ENCODE peak calls at places on chromosomes 13 and 19, in four cellular contexts. One of them, this sample, is unnamed.

GRCh38 chr19:56946164-56946563 is 105.6 kb upstream of the PEG3 start:
- DNase-seq in IMR-90: no peak
- DNase-seq in cardiac muscle cell: no peak
- DNase-seq in lung: no peak
- DNase-seq in this sample: no peak

GRCh38 chr19:16585808-16586476 is 13.7 kb upstream of the SLC35E1 start:
- DNase-seq in cardiac muscle cell: no peak
- DNase-seq in IMR-90: peak; percentile 19
- DNase-seq in lung: no peak
- DNase-seq in this sample: no peak

GRCh38 chr13:108777421-108778420 is 148.3 kb downstream of the MYO16 start:
- DNase-seq in lung: no peak
- DNase-seq in IMR-90: peak; percentile 81
- DNase-seq in cardiac muscle cell: no peak
- DNase-seq in this sample: peak; percentile 51

GRCh38 chr19:35153701-35154534 is 617 bp upstream of the FXYD5 start:
- DNase-seq in cardiac muscle cell: peak; percentile 55
- DNase-seq in IMR-90: no peak
- DNase-seq in lung: no peak
- DNase-seq in this sample: peak; percentile 71

GRCh38 chr13:20462921-20463320 is 62.7 kb downstream of the CRYL1 start:
- DNase-seq in cardiac muscle cell: no peak
- DNase-seq in IMR-90: no peak
- DNase-seq in lung: no peak
- DNase-seq in this sample: no peak

GRCh38 chr19:17385878-17386611 is 8.0 kb downstream of the CCDC194 start:
- DNase-seq in IMR-90: peak; percentile 30
- DNase-seq in lung: peak; percentile 54
- DNase-seq in cardiac muscle cell: peak; percentile 68
- DNase-seq in this sample: peak; percentile 89

GRCh38 chr19:44846455-44847143 is 502 bp downstream of the NECTIN2 start:
- DNase-seq in lung: no peak
- DNase-seq in cardiac muscle cell: peak; percentile 76
- DNase-seq in IMR-90: no peak
- DNase-seq in this sample: peak; percentile 91

GRCh38 chr19:57233207-57233606 is 2.4 kb downstream of the AURKC start:
- DNase-seq in IMR-90: no peak
- DNase-seq in cardiac muscle cell: no peak
- DNase-seq in lung: no peak
- DNase-seq in this sample: no peak

GRCh38 chr13:105598551-105598950 is 936.9 kb downstream of the EFNB2 start:
- DNase-seq in lung: no peak
- DNase-seq in cardiac muscle cell: no peak
- DNase-seq in IMR-90: peak; percentile 52
- DNase-seq in this sample: no peak

GRCh38 chr13:31069808-31070544 is 91.7 kb downstream of the HSPH1 start:
- DNase-seq in cardiac muscle cell: no peak
- DNase-seq in lung: no peak
- DNase-seq in IMR-90: no peak
- DNase-seq in this sample: no peak

GRCh38 chr19:36488816-36489138 is 584 bp downstream of the ZNF566 start:
- DNase-seq in IMR-90: no peak
- DNase-seq in cardiac muscle cell: peak; percentile 14
- DNase-seq in lung: no peak
- DNase-seq in this sample: no peak

GRCh38 chr13:113349050-113349449 is 14.9 kb downstream of the GRTP1 start:
- DNase-seq in IMR-90: no peak
- DNase-seq in lung: no peak
- DNase-seq in cardiac muscle cell: no peak
- DNase-seq in this sample: no peak

GRCh38 chr19:48341006-48341405 is 15.7 kb downstream of the EMP3 start:
- DNase-seq in IMR-90: peak; percentile 61
- DNase-seq in lung: no peak
- DNase-seq in cardiac muscle cell: no peak
- DNase-seq in this sample: no peak

GRCh38 chr13:90375851-90376250 is 971.6 kb upstream of the MIR17HG start:
- DNase-seq in cardiac muscle cell: no peak
- DNase-seq in IMR-90: no peak
- DNase-seq in lung: no peak
- DNase-seq in this sample: no peak

GRCh38 chr19:44869728-44870470 is 21.2 kb upstream of the TOMM40 start:
- DNase-seq in lung: no peak
- DNase-seq in cardiac muscle cell: no peak
- DNase-seq in IMR-90: peak; percentile 84
- DNase-seq in this sample: no peak

GRCh38 chr13:74243637-74244526 is 109.7 kb upstream of the KLF12 start:
- DNase-seq in lung: no peak
- DNase-seq in IMR-90: peak; percentile 76
- DNase-seq in cardiac muscle cell: no peak
- DNase-seq in this sample: no peak

GRCh38 chr13:107170270-107170931 is 602.5 kb upstream of the ARGLU1 start:
- DNase-seq in lung: no peak
- DNase-seq in cardiac muscle cell: no peak
- DNase-seq in IMR-90: no peak
- DNase-seq in this sample: no peak

GRCh38 chr13:107753286-107753685 is 462.1 kb downstream of the LIG4 start:
- DNase-seq in lung: no peak
- DNase-seq in IMR-90: no peak
- DNase-seq in cardiac muscle cell: no peak
- DNase-seq in this sample: no peak

GRCh38 chr13:42011601-42012401 is 36.6 kb upstream of the DGKH start:
- DNase-seq in cardiac muscle cell: no peak
- DNase-seq in lung: no peak
- DNase-seq in IMR-90: no peak
- DNase-seq in this sample: peak; percentile 49

GRCh38 chr19:4908311-4908710 is 990 bp upstream of the UHRF1 start:
- DNase-seq in lung: no peak
- DNase-seq in IMR-90: no peak
- DNase-seq in cardiac muscle cell: no peak
- DNase-seq in this sample: peak; percentile 38

GRCh38 chr13:44694842-44695241 is 118.7 kb upstream of the TSC22D1 start:
- DNase-seq in cardiac muscle cell: no peak
- DNase-seq in IMR-90: no peak
- DNase-seq in lung: no peak
- DNase-seq in this sample: no peak

GRCh38 chr19:18895038-18895827 is 725 bp downstream of the CERS1 start:
- DNase-seq in lung: no peak
- DNase-seq in cardiac muscle cell: peak; percentile 91
- DNase-seq in IMR-90: no peak
- DNase-seq in this sample: peak; percentile 82

GRCh38 chr19:39400997-39401548 is 5.6 kb upstream of the ZFP36 start:
- DNase-seq in lung: no peak
- DNase-seq in cardiac muscle cell: no peak
- DNase-seq in IMR-90: no peak
- DNase-seq in this sample: no peak

GRCh38 chr19:39401549-39402416 is 4.9 kb upstream of the ZFP36 start:
- DNase-seq in lung: peak; percentile 27
- DNase-seq in cardiac muscle cell: no peak
- DNase-seq in IMR-90: peak; percentile 89
- DNase-seq in this sample: no peak

GRCh38 chr19:39397360-39398296 is 6.5 kb downstream of the MED29 start:
- DNase-seq in lung: peak; percentile 90
- DNase-seq in cardiac muscle cell: peak; percentile 86
- DNase-seq in IMR-90: peak; percentile 76
- DNase-seq in this sample: peak; percentile 90

GRCh38 chr19:39398297-39398864 is 7.2 kb downstream of the MED29 start:
- DNase-seq in IMR-90: peak; percentile 84
- DNase-seq in lung: peak; percentile 81
- DNase-seq in cardiac muscle cell: no peak
- DNase-seq in this sample: no peak

GRCh38 chr19:39399684-39400465 is 6.8 kb upstream of the ZFP36 start:
- DNase-seq in IMR-90: no peak
- DNase-seq in cardiac muscle cell: no peak
- DNase-seq in lung: no peak
- DNase-seq in this sample: no peak
- H3K27ac ChIP-seq in IMR-90: no peak overlapping the region
- H3K27ac ChIP-seq in cardiac muscle cell: no peak overlapping the region
- H3K27ac ChIP-seq in lung: peak overlapping the region; percentile 57
- H3K27ac ChIP-seq in this sample: no peak overlapping the region

DNA sequence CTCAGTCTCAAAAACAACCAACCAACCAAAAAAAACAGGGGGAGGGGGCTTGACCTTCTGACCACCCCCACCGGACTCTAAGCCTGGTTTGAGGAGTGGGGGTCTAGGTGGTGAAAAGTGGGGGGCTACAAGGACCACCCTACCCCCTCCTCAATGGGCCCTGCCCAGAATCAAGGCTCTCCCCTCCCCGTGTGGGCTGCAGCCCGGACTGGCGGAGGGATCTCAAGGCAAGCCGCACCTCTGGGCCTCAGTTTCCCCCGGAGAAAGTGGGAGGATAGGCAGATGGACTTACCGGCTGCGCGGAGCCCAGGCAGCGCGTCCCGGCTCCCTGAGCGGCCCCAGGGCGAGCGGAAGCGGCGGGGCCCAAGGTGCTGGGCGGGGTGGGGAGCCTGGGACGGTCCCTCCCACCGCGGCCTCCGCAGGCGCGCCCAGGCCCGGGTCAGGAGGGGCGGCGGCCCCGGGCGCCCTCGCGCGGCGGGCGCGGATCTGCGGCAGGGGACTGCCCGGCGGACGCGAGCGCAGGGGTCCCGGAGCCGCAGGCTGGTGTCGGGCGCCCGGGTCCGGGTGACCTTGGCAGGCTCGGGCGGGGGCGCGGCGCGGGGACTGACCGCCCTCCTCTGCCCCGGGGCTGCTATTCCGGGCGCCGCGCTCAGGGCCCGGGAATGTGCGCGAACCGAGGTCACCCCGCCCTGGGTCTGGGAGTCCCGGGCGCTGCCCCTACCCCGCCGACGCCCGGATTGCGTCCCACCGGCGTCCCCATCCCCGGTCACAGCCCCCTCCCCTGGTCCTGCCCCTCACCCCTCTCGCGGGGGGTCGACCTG is at the start of gene ADAMTSL5:
- DNase-seq in cardiac muscle cell: peak; percentile 67
- DNase-seq in IMR-90: peak; percentile 28
- DNase-seq in lung: no peak
- DNase-seq in this sample: peak; percentile 58
- TF ChIP-seq CTCF in cardiac muscle cell: no peak
- TF ChIP-seq CTCF in IMR-90: peak; percentile 39
- TF ChIP-seq CTCF in lung: no peak
- TF ChIP-seq CTCF in this sample: no peak

GRCh38 chr13:48493076-48493765 is 39.7 kb downstream of the RCBTB2 start:
- DNase-seq in lung: no peak
- DNase-seq in IMR-90: no peak
- DNase-seq in cardiac muscle cell: no peak
- DNase-seq in this sample: no peak

GRCh38 chr13:48491423-48492122 is 41.3 kb downstream of the RCBTB2 start:
- DNase-seq in lung: no peak
- DNase-seq in cardiac muscle cell: no peak
- DNase-seq in IMR-90: peak; percentile 22
- DNase-seq in this sample: no peak

GRCh38 chr13:48492123-48493075 is 40.5 kb downstream of the RCBTB2 start:
- DNase-seq in IMR-90: peak; percentile 18
- DNase-seq in lung: peak; percentile 57
- DNase-seq in cardiac muscle cell: peak; percentile 11
- DNase-seq in this sample: no peak

GRCh38 chr13:48494874-48495273 is 38.0 kb downstream of the RCBTB2 start:
- DNase-seq in lung: no peak
- DNase-seq in IMR-90: no peak
- DNase-seq in cardiac muscle cell: no peak
- DNase-seq in this sample: no peak

GRCh38 chr13:48493851-48494250 is 39.0 kb downstream of the RCBTB2 start:
- DNase-seq in cardiac muscle cell: no peak
- DNase-seq in lung: no peak
- DNase-seq in IMR-90: peak; percentile 12
- DNase-seq in this sample: no peak
- H3K27ac ChIP-seq in cardiac muscle cell: no peak overlapping the region
- H3K27ac ChIP-seq in lung: no peak overlapping the region
- H3K27ac ChIP-seq in IMR-90: no peak overlapping the region
- H3K27ac ChIP-seq in this sample: no peak overlapping the region

GRCh38 chr19:42313096-42313839 is at the start of gene TMEM145:
- DNase-seq in cardiac muscle cell: peak; percentile 84
- DNase-seq in IMR-90: peak; percentile 52
- DNase-seq in lung: no peak
- DNase-seq in this sample: peak; percentile 73
- TF ChIP-seq CTCF in cardiac muscle cell: peak; percentile 21
- TF ChIP-seq CTCF in IMR-90: peak; percentile 18
- TF ChIP-seq CTCF in lung: no peak
- TF ChIP-seq CTCF in this sample: peak; percentile 30

DNA sequence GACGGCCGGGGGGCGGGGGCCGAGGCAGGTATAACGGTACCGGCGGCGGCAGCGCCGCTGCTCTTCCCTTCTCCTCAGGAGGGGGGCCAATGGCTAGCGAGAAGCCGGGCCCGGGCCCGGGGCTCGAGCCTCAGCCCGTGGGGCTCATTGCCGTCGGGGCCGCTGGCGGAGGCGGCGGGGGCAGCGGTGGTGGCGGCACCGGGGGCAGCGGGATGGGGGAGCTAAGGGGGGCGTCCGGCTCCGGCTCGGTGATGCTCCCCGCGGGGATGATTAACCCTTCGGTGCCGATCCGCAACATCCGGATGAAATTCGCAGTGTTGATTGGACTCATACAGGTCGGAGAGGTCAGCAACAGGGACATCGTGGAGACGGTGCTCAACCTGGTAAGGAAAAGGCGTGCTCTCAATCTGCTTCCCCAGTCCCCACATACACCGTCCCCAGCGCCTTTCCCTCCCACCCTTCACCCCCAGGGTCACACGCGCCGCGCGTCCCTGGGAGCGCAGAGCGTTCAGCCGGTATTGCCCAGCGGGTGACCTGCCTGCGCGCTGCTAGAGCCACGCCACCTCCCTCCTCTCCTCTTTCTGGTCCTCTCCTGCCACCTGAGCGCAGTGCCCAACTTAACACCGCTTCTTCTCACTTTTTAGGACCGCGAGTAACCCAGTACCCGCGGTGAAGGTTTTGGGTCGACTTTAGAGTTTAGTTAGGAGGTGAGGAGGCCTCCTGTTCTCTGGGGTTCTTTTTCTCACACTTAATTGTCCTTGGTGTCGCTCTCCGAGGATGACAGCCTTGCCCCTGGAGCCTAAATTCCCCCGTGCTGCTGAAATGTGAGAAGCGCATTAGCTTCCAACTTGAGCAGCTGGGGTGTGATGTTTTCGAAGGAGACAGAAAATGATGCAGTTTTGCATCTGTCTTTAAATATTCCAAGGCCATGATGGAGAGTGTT is 933 bp downstream of the NBEA start:
- DNase-seq in lung: no peak
- DNase-seq in IMR-90: no peak
- DNase-seq in cardiac muscle cell: peak; percentile 56
- DNase-seq in this sample: peak; percentile 68
- H3K27ac ChIP-seq in lung: no peak overlapping the region
- H3K27ac ChIP-seq in IMR-90: no peak overlapping the region
- H3K27ac ChIP-seq in cardiac muscle cell: peak overlapping the region; percentile 53
- H3K27ac ChIP-seq in this sample: no peak overlapping the region

GRCh38 chr19:42028304-42029216 is 34.5 kb upstream of the ATP1A3 start:
- DNase-seq in cardiac muscle cell: no peak
- DNase-seq in lung: no peak
- DNase-seq in IMR-90: no peak
- DNase-seq in this sample: peak; percentile 89
- TF ChIP-seq CTCF in cardiac muscle cell: peak; percentile 46
- TF ChIP-seq CTCF in lung: no peak
- TF ChIP-seq CTCF in IMR-90: peak; percentile 34
- TF ChIP-seq CTCF in this sample: peak; percentile 99